ENCODE peak calls at places on chromosome 16, in four cellular contexts. One of them, this sample, is unnamed.

GRCh38 chr16:82658796-82659195 is 32.0 kb downstream of the CDH13 start:
- DNase-seq in ovary: no peak
- DNase-seq in right lobe of liver: no peak
- DNase-seq in fibroblast of mammary gland: no peak
- DNase-seq in this sample: no peak

GRCh38 chr16:19830902-19831555 is 53.6 kb downstream of the GPRC5B start:
- DNase-seq in right lobe of liver: no peak
- DNase-seq in fibroblast of mammary gland: no peak
- DNase-seq in ovary: no peak
- DNase-seq in this sample: no peak

GRCh38 chr16:6558133-6558532 is 774.5 kb upstream of the RBFOX1 start:
- DNase-seq in ovary: no peak
- DNase-seq in fibroblast of mammary gland: no peak
- DNase-seq in right lobe of liver: no peak
- DNase-seq in this sample: no peak

GRCh38 chr16:48487287-48487686 is 102.1 kb upstream of the SIAH1 start:
- DNase-seq in fibroblast of mammary gland: peak; percentile 19
- DNase-seq in right lobe of liver: no peak
- DNase-seq in ovary: no peak
- DNase-seq in this sample: no peak

GRCh38 chr16:83403751-83404150 is 404.0 kb upstream of the HSBP1 start:
- DNase-seq in right lobe of liver: no peak
- DNase-seq in fibroblast of mammary gland: peak; percentile 65
- DNase-seq in ovary: no peak
- DNase-seq in this sample: peak; percentile 45

GRCh38 chr16:7363397-7364053 is 30.9 kb downstream of the RBFOX1 start:
- DNase-seq in fibroblast of mammary gland: no peak
- DNase-seq in right lobe of liver: no peak
- DNase-seq in ovary: no peak
- DNase-seq in this sample: no peak

GRCh38 chr16:72837846-72838661 is 209.9 kb downstream of the ZFHX3 start:
- DNase-seq in fibroblast of mammary gland: no peak
- DNase-seq in right lobe of liver: no peak
- DNase-seq in ovary: no peak
- DNase-seq in this sample: peak; percentile 56

GRCh38 chr16:4111748-4112696 is 4.2 kb downstream of the ADCY9 start:
- DNase-seq in fibroblast of mammary gland: peak; percentile 63
- DNase-seq in ovary: no peak
- DNase-seq in right lobe of liver: no peak
- DNase-seq in this sample: peak; percentile 24

GRCh38 chr16:50081428-50082018 is 15.8 kb downstream of the HEATR3 start:
- DNase-seq in right lobe of liver: no peak
- DNase-seq in ovary: no peak
- DNase-seq in fibroblast of mammary gland: no peak
- DNase-seq in this sample: no peak

GRCh38 chr16:24568392-24568791 is 29.0 kb downstream of the RBBP6 start:
- DNase-seq in right lobe of liver: no peak
- DNase-seq in fibroblast of mammary gland: peak; percentile 60
- DNase-seq in ovary: no peak
- DNase-seq in this sample: peak; percentile 40

GRCh38 chr16:83935005-83935857 is 17.8 kb upstream of the OSGIN1 start:
- DNase-seq in ovary: no peak
- DNase-seq in right lobe of liver: no peak
- DNase-seq in fibroblast of mammary gland: no peak
- DNase-seq in this sample: no peak

GRCh38 chr16:50396770-50397525 is 28.2 kb upstream of the BRD7 start:
- DNase-seq in fibroblast of mammary gland: peak; percentile 59
- DNase-seq in ovary: no peak
- DNase-seq in right lobe of liver: no peak
- DNase-seq in this sample: peak; percentile 72

GRCh38 chr16:53370827-53371226 is 63.4 kb upstream of the RBL2 start:
- DNase-seq in ovary: no peak
- DNase-seq in right lobe of liver: no peak
- DNase-seq in fibroblast of mammary gland: no peak
- DNase-seq in this sample: no peak

GRCh38 chr16:17475104-17475503 is 4.3 kb upstream of the XYLT1 start:
- DNase-seq in ovary: no peak
- DNase-seq in right lobe of liver: no peak
- DNase-seq in fibroblast of mammary gland: no peak
- DNase-seq in this sample: no peak

GRCh38 chr16:6068063-6068462 is 970.5 kb upstream of the EEF2KMT start:
- DNase-seq in fibroblast of mammary gland: no peak
- DNase-seq in right lobe of liver: no peak
- DNase-seq in ovary: no peak
- DNase-seq in this sample: no peak

GRCh38 chr16:14310519-14310991 is 239.4 kb downstream of the MRTFB start:
- DNase-seq in right lobe of liver: no peak
- DNase-seq in fibroblast of mammary gland: peak; percentile 55
- DNase-seq in ovary: no peak
- DNase-seq in this sample: peak; percentile 44

GRCh38 chr16:77986021-77986420 is 36.3 kb upstream of the CLEC3A start:
- DNase-seq in fibroblast of mammary gland: no peak
- DNase-seq in right lobe of liver: no peak
- DNase-seq in ovary: no peak
- DNase-seq in this sample: no peak

GRCh38 chr16:106623-107324 is 28.7 kb downstream of the MPG start:
- DNase-seq in right lobe of liver: no peak
- DNase-seq in ovary: peak; percentile 56
- DNase-seq in fibroblast of mammary gland: peak; percentile 84
- DNase-seq in this sample: peak; percentile 83

GRCh38 chr16:11045846-11046245 is 101.5 kb downstream of the CLEC16A start:
- DNase-seq in fibroblast of mammary gland: peak; percentile 68
- DNase-seq in right lobe of liver: no peak
- DNase-seq in ovary: no peak
- DNase-seq in this sample: peak; percentile 31

GRCh38 chr16:88695753-88696152 is 9.4 kb upstream of the SNAI3 start:
- DNase-seq in right lobe of liver: no peak
- DNase-seq in fibroblast of mammary gland: no peak
- DNase-seq in ovary: no peak
- DNase-seq in this sample: no peak

GRCh38 chr16:27315333-27316037 is 1.7 kb downstream of the IL4R start:
- DNase-seq in right lobe of liver: peak; percentile 83
- DNase-seq in fibroblast of mammary gland: peak; percentile 75
- DNase-seq in ovary: no peak
- DNase-seq in this sample: peak; percentile 34

GRCh38 chr16:89325861-89326471 is 108.5 kb downstream of the ZNF778 start:
- DNase-seq in right lobe of liver: peak; percentile 63
- DNase-seq in fibroblast of mammary gland: peak; percentile 86
- DNase-seq in ovary: peak; percentile 60
- DNase-seq in this sample: peak; percentile 78

GRCh38 chr16:84115919-84116719 is 623 bp downstream of the MBTPS1 start:
- DNase-seq in fibroblast of mammary gland: peak; percentile 30
- DNase-seq in ovary: no peak
- DNase-seq in right lobe of liver: peak; percentile 69
- DNase-seq in this sample: peak; percentile 40

GRCh38 chr16:22813223-22813945 is 578 bp upstream of the HS3ST2 start:
- DNase-seq in right lobe of liver: peak; percentile 62
- DNase-seq in ovary: no peak
- DNase-seq in fibroblast of mammary gland: peak; percentile 43
- DNase-seq in this sample: peak; percentile 21

GRCh38 chr16:62876133-62876532 is 839.9 kb upstream of the CDH8 start:
- DNase-seq in right lobe of liver: no peak
- DNase-seq in fibroblast of mammary gland: no peak
- DNase-seq in ovary: no peak
- DNase-seq in this sample: no peak

GRCh38 chr16:12272264-12272663 is 295.7 kb downstream of the SNX29 start:
- DNase-seq in ovary: no peak
- DNase-seq in right lobe of liver: no peak
- DNase-seq in fibroblast of mammary gland: no peak
- DNase-seq in this sample: no peak

GRCh38 chr16:53945996-53946395 is 242.0 kb downstream of the FTO start:
- DNase-seq in right lobe of liver: no peak
- DNase-seq in fibroblast of mammary gland: peak; percentile 73
- DNase-seq in ovary: no peak
- DNase-seq in this sample: peak; percentile 68

GRCh38 chr16:27728691-27729090 is 178.7 kb downstream of the KATNIP start:
- DNase-seq in ovary: no peak
- DNase-seq in right lobe of liver: no peak
- DNase-seq in fibroblast of mammary gland: no peak
- DNase-seq in this sample: no peak

GRCh38 chr16:6836771-6837170 is 495.9 kb upstream of the RBFOX1 start:
- DNase-seq in fibroblast of mammary gland: no peak
- DNase-seq in right lobe of liver: no peak
- DNase-seq in ovary: no peak
- DNase-seq in this sample: no peak

GRCh38 chr16:30491744-30492308 is 19.3 kb downstream of the ITGAL start:
- DNase-seq in ovary: no peak
- DNase-seq in fibroblast of mammary gland: peak; percentile 80
- DNase-seq in right lobe of liver: no peak
- DNase-seq in this sample: peak; percentile 81

GRCh38 chr16:55437627-55438026 is 41.4 kb upstream of the MMP2 start:
- DNase-seq in right lobe of liver: no peak
- DNase-seq in fibroblast of mammary gland: peak; percentile 75
- DNase-seq in ovary: no peak
- DNase-seq in this sample: no peak

GRCh38 chr16:2675021-2675420 is 7.3 kb upstream of the KCTD5 start:
- DNase-seq in right lobe of liver: no peak
- DNase-seq in fibroblast of mammary gland: no peak
- DNase-seq in ovary: no peak
- DNase-seq in this sample: no peak

GRCh38 chr16:31148281-31148728 is 1.6 kb downstream of the PRSS36 start:
- DNase-seq in fibroblast of mammary gland: no peak
- DNase-seq in right lobe of liver: no peak
- DNase-seq in ovary: no peak
- DNase-seq in this sample: no peak

GRCh38 chr16:11743308-11744074 is 834 bp upstream of the TXNDC11 start:
- DNase-seq in fibroblast of mammary gland: peak; percentile 86
- DNase-seq in ovary: peak; percentile 35
- DNase-seq in right lobe of liver: peak; percentile 82
- DNase-seq in this sample: peak; percentile 8

GRCh38 chr16:57385083-57385482 is 12.8 kb downstream of the CX3CL1 start:
- DNase-seq in fibroblast of mammary gland: no peak
- DNase-seq in right lobe of liver: no peak
- DNase-seq in ovary: no peak
- DNase-seq in this sample: no peak

GRCh38 chr16:81945665-81946064 is 65.6 kb downstream of the SDR42E1 start:
- DNase-seq in right lobe of liver: no peak
- DNase-seq in fibroblast of mammary gland: peak; percentile 53
- DNase-seq in ovary: no peak
- DNase-seq in this sample: peak; percentile 55

GRCh38 chr16:87601322-87602004 is 845 bp upstream of the JPH3 start:
- DNase-seq in ovary: no peak
- DNase-seq in right lobe of liver: no peak
- DNase-seq in fibroblast of mammary gland: no peak
- DNase-seq in this sample: no peak
- H3K4me3 ChIP-seq in ovary: no peak overlapping the region
- H3K4me3 ChIP-seq in right lobe of liver: no peak overlapping the region
- H3K4me3 ChIP-seq in fibroblast of mammary gland: no peak overlapping the region
- H3K4me3 ChIP-seq in this sample: no peak overlapping the region

GRCh38 chr16:1184156-1184868 is 31.4 kb downstream of the CACNA1H start:
- DNase-seq in right lobe of liver: no peak
- DNase-seq in fibroblast of mammary gland: no peak
- DNase-seq in ovary: no peak
- DNase-seq in this sample: no peak
- TF ChIP-seq CTCF in right lobe of liver: no peak
- TF ChIP-seq CTCF in fibroblast of mammary gland: no peak
- TF ChIP-seq CTCF in ovary: no peak
- TF ChIP-seq CTCF in this sample: no peak

DNA sequence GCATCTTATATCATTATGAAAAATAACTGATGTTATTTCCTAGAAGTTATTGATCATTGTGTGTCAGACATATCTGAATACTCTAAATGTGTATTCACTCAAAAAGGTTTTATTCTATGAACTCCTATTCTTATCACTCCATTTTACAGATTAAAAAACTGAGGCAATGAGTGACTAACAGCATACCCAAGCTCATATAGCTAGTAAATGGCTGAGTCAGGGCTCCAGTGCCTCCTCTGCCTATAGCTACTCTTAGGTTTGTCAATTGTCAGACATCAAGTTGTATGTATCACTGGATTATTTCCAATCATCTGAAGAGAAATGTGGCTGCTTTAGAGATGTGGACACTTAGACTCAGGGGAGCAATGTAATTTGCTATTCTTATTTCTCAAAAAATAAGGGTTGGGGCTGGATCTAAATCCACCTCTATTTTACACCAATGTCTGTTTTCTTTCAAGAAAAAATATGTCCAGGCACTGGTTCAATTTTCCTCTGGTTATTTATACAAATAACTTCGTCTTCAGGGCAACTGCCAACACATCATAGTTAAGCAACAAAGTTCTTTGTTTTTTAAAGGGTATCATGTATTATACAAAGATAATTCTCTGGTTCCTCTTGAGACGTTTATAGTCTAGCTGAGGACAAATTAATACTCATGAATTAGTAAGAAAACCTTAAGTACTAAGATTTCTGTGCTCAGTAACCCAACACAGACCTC is 328.9 kb upstream of the MAF start:
- DNase-seq in ovary: no peak
- DNase-seq in right lobe of liver: no peak
- DNase-seq in fibroblast of mammary gland: no peak
- DNase-seq in this sample: no peak
- H3K4me3 ChIP-seq in ovary: no peak overlapping the region
- H3K4me3 ChIP-seq in right lobe of liver: no peak overlapping the region
- H3K4me3 ChIP-seq in fibroblast of mammary gland: no peak overlapping the region
- H3K4me3 ChIP-seq in this sample: no peak overlapping the region

GRCh38 chr16:85750827-85751641 is at the start of gene C16orf74:
- DNase-seq in fibroblast of mammary gland: no peak
- DNase-seq in ovary: peak; percentile 47
- DNase-seq in right lobe of liver: peak; percentile 73
- DNase-seq in this sample: no peak
- TF ChIP-seq CTCF in fibroblast of mammary gland: no peak
- TF ChIP-seq CTCF in ovary: no peak
- TF ChIP-seq CTCF in right lobe of liver: no peak
- TF ChIP-seq CTCF in this sample: no peak

DNA sequence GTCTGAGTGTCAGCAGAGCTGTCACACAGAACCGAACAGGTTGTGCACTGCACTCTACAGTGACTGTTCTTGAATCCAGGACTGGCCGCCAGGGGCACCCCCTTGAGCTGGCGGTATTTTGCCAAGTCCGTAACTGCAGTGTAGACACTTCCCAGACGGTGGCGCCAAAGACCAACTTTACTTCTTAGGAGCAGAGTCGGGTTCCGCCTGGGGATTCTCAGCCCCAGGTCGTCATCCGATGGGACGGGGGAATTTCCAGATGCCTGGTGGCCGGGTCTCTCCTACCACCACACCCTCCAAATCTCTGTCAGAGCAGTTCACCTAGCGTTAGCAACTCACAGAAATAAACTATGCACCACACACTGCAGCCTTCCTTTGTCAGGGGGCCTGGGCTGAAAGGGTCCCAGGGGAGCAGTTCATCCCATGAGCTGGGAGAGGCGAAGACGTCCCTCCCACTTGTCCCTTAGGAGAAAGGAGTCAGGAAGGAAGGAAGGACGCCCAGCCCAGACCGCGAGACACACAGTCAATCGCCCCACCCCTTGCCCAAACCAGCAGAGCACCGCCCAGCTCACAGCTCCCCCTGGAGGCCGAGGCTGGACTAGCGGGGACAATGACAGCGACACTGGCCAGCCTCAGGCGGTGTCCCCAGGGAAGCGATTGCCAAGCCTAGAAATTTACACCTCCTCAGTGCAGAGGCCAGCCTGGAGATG is 7.4 kb upstream of the RIPOR1 start:
- DNase-seq in fibroblast of mammary gland: peak; percentile 96
- DNase-seq in ovary: peak; percentile 94
- DNase-seq in right lobe of liver: peak; percentile 94
- DNase-seq in this sample: peak; percentile 96
- H3K4me3 ChIP-seq in fibroblast of mammary gland: peak overlapping the region; percentile 64
- H3K4me3 ChIP-seq in ovary: peak overlapping the region; percentile 42
- H3K4me3 ChIP-seq in right lobe of liver: peak overlapping the region; percentile 34
- H3K4me3 ChIP-seq in this sample: peak overlapping the region; percentile 51